ENCODE peak calls at places on chromosomes 16 and 17, in nine cellular contexts. M is ascending aorta, G is AG04450, N is choroid plexus epithelial cell, H is uterus, Q is fibroblast of pulmonary artery, K is IMR-90, T is sigmoid colon, F is thoracic aorta. L is an unnamed sample.

GRCh38 chr17:44121997-44122824 is 1.2 kb downstream of the HDAC5 start:
- DNase-seq in G (no peak), K (no peak), H (no peak), N (no peak), M (no peak), Q (no peak), F (no peak), T (no peak), L (no peak)

GRCh38 chr16:25729188-25729587 is 37.4 kb downstream of the HS3ST4 start:
- DNase-seq in Q (no peak), F (no peak), M (no peak), T (no peak), H (no peak), G (no peak), N (no peak), K (no peak), L (no peak)

GRCh38 chr17:60392845-60393702 is 1.1 kb upstream of the USP32 start:
- DNase-seq in H (no peak), K (peak), Q (peak), N (peak), M (peak), F (no peak), T (peak), G (no peak), L (peak)

GRCh38 chr16:10926094-10926493 is 16.2 kb downstream of the DEXI start:
- DNase-seq in N (no peak), K (no peak), H (no peak), Q (no peak), T (no peak), G (no peak), F (no peak), M (no peak), L (no peak)

GRCh38 chr17:62775876-62776275 is 32.2 kb downstream of the MARCHF10 start:
- DNase-seq in T (no peak), G (no peak), Q (no peak), H (no peak), F (no peak), N (no peak), K (peak), M (no peak), L (peak)

GRCh38 chr17:74433421-74434121 is 1.7 kb downstream of the GPRC5C start:
- DNase-seq in Q (peak), N (no peak), G (no peak), M (peak), H (no peak), F (no peak), K (no peak), T (no peak), L (peak)

GRCh38 chr16:9797306-9797705 is 384.9 kb downstream of the GRIN2A start:
- DNase-seq in K (no peak), M (peak), T (no peak), N (peak), H (no peak), G (no peak), F (peak), Q (peak), L (peak)

GRCh38 chr17:45677770-45678169 is 106.3 kb upstream of the CRHR1 start:
- DNase-seq in K (peak), G (no peak), M (no peak), F (no peak), N (peak), H (no peak), T (no peak), Q (no peak), L (peak)

GRCh38 chr16:4272114-4272954 is 489 bp downstream of the TFAP4 start:
- DNase-seq in G (no peak), T (peak), H (no peak), F (no peak), K (no peak), N (peak), M (peak), Q (no peak), L (peak)

GRCh38 chr17:64063766-64064224 is 43.4 kb upstream of the ICAM2 start:
- DNase-seq in Q (peak), M (no peak), H (peak), T (peak), N (peak), K (peak), F (no peak), G (no peak), L (peak)

GRCh38 chr16:48834576-48834975 is 224.6 kb upstream of the N4BP1 start:
- DNase-seq in G (no peak), K (no peak), F (no peak), Q (no peak), H (no peak), M (no peak), N (no peak), T (no peak), L (peak)

GRCh38 chr17:38336838-38337237 is 6.9 kb downstream of the GPR179 start:
- DNase-seq in F (no peak), H (no peak), N (no peak), M (no peak), G (no peak), Q (no peak), K (no peak), T (no peak), L (no peak)

GRCh38 chr16:82263456-82264159 is 93.6 kb upstream of the MPHOSPH6 start:
- DNase-seq in M (peak), K (peak), G (peak), Q (peak), F (no peak), N (peak), H (peak), T (peak), L (peak)

GRCh38 chr17:49545811-49546545 is 29.7 kb upstream of the NXPH3 start:
- DNase-seq in M (no peak), F (no peak), T (no peak), G (no peak), Q (no peak), N (no peak), H (no peak), K (no peak), L (no peak)

GRCh38 chr17:54530398-54530797 is 370.3 kb upstream of the TOM1L1 start:
- DNase-seq in G (no peak), N (no peak), K (no peak), H (no peak), T (no peak), Q (no peak), F (no peak), M (no peak), L (no peak)

GRCh38 chr17:46163316-46163715 is 29.9 kb downstream of the KANSL1 start:
- DNase-seq in T (no peak), Q (no peak), H (no peak), G (no peak), N (no peak), F (no peak), K (no peak), M (no peak), L (no peak)

GRCh38 chr16:19330801-19331484 is 45.4 kb downstream of the CLEC19A start:
- DNase-seq in K (peak), N (no peak), T (no peak), F (no peak), M (no peak), H (no peak), Q (no peak), G (no peak), L (peak)

GRCh38 chr16:87725596-87726235 is 40.1 kb downstream of the KLHDC4 start:
- DNase-seq in F (no peak), G (no peak), K (peak), Q (peak), T (no peak), M (no peak), N (peak), H (no peak), L (peak)

GRCh38 chr16:87160752-87161337 is 156.3 kb downstream of the C16orf95 start:
- DNase-seq in G (no peak), N (no peak), T (no peak), K (no peak), F (no peak), Q (no peak), H (no peak), M (no peak), L (no peak)

GRCh38 chr17:49551221-49552069 is 24.2 kb upstream of the NXPH3 start:
- DNase-seq in M (peak), K (no peak), G (no peak), Q (no peak), F (no peak), T (no peak), N (no peak), H (no peak), L (no peak)

GRCh38 chr16:66936462-66936861 is 1.1 kb downstream of the CES2 start:
- DNase-seq in H (no peak), K (no peak), Q (no peak), N (no peak), F (no peak), T (no peak), G (no peak), M (no peak), L (no peak)

GRCh38 chr16:66935319-66936011 is at the start of gene CES2:
- DNase-seq in H (no peak), M (peak), F (no peak), Q (peak), G (no peak), K (peak), N (peak), T (no peak), L (peak)

GRCh38 chr16:66939366-66939765 is 4.0 kb downstream of the CES2 start:
- DNase-seq in Q (no peak), G (no peak), F (no peak), M (no peak), N (no peak), T (no peak), H (no peak), K (no peak), L (no peak)

GRCh38 chr16:66937725-66938337 is 2.5 kb downstream of the CES2 start:
- DNase-seq in K (no peak), H (no peak), M (no peak), F (no peak), N (no peak), G (no peak), Q (no peak), T (no peak), L (no peak)

DNA sequence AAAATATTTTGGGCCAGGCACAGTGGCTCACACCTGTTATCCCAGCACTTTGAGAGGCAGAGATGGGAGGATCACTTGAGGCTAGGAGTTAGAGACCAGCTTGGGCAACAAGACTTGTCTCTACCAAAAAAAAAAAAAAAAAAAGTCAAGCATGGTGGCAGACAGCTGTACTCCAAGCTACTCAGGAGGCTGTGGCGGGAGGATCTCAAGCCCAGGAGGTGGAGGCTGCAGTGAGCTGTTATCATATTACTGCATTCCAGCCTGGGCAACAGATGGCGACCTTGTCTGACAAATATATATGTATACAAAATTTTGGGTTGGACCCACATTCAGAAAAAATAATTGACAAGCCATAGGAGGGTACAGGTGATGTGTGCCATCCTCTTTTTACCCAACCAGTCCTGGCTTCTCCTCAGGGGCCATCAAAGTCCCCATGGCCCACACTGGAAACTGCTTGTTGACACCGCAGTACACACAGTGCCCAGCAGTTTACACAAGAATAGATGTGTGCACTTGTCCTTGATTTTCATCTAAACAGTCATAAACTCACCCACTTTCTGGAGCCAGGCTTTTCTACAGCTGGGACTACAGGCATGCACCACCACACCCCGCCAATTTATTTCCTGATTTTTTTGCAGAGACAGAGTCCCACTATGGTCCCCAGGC is 1.7 kb downstream of the CES2 start:
- DNase-seq in T (no peak), M (no peak), G (no peak), H (no peak), N (no peak), K (no peak), Q (no peak), F (no peak), L (no peak)
- TF ChIP-seq CTCF in T (no peak), M (no peak), G (no peak), H (no peak), N (no peak), K (no peak), Q (no peak), F (no peak), L (no peak)

DNA sequence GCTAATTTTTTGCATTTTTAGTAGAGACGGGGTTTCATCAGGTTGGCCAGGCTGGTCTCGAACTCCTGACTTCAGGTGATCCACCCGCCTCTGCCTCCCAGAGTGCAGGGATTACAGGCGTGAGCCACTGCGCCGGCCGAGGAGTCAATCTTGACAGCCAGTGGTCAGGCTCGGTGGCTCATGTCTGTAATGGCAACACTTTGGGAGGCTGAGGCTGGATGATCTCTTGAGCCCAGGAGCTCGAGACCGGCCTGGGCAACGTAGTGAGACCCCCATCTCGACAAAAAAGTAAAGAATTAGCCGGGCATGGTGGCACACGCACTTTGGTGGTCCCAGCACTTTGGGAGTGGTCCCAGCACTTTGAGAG is 608 bp upstream of the PGS1 start:
- DNase-seq in G (no peak), H (no peak), Q (no peak), F (no peak), T (no peak), N (no peak), M (no peak), K (no peak), L (no peak)
- H3K4me3 ChIP-seq in G (peak), H (peak), Q (peak), F (peak), T (peak), N (peak), M (peak), K (peak), L (peak)

GRCh38 chr17:83099086-83099540 is 19.7 kb downstream of the METRNL start:
- DNase-seq in N (no peak), Q (no peak), G (no peak), T (no peak), M (no peak), H (no peak), K (no peak), F (no peak), L (no peak)
- TF ChIP-seq CTCF in N (no peak), Q (no peak), G (no peak), T (no peak), M (no peak), H (no peak), K (no peak), F (no peak), L (no peak)

GRCh38 chr16:85607796-85608514 is 5.2 kb upstream of the GSE1 start:
- DNase-seq in G (no peak), H (no peak), Q (no peak), M (no peak), K (no peak), N (no peak), T (no peak), F (no peak), L (no peak)
- H3K4me3 ChIP-seq in G (no peak), H (no peak), Q (no peak), M (no peak), K (no peak), N (no peak), T (no peak), F (no peak), L (no peak)

DNA sequence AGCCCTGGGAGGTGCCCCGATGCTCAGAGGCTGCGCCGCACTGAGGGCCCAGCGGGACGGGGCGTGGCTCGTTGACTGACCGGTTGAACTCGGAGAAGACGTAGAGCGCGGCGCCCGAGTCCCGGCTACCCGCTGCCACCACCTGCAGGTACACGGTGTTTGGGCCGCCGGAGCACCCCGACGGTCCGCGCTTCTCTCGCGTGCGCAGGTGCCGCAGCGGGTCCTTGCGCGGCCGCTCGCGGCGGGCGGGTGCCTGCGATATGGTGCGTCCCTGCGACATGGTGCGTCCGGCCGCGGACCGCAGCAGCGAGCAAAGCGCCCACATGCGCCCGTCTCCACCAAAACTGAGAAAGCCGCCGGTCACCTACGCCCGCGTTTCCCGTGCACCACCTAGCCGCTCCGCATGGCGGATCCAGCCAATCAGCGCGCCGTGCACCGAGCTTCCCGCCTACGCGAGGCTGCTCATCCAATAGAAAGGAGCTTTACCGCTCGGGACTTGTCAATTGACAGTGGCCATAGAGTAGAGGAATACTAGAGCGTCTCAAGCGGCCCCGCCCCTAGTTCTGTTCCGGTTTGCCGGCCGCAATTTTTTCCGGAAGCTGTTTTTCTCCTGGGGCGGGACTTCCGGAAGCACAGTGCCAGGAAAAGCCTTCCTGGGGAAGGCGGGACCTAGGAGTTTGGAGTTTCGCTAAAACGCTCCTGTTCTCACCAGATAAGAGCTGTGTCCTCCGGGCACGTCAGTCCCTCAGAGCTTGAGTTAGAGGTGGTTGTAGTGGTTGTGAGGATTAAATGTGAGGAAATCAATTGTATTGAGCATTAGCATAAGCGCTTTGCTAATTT is at the start of gene ELAC2:
- DNase-seq in T (peak), N (peak), Q (peak), M (peak), G (peak), F (peak), K (peak), H (peak), L (peak)
- TF ChIP-seq CTCF in T (peak), N (no peak), Q (no peak), M (no peak), G (no peak), F (peak), K (no peak), H (no peak), L (no peak)

GRCh38 chr17:5619088-5619740 is 34.9 kb upstream of the NLRP1 start:
- DNase-seq in H (no peak), N (no peak), F (no peak), Q (no peak), K (no peak), M (no peak), G (no peak), T (no peak), L (no peak)
- H3K4me3 ChIP-seq in H (no peak), N (no peak), F (no peak), Q (no peak), K (no peak), M (no peak), G (no peak), T (no peak), L (no peak)

GRCh38 chr17:9900019-9900594 is 5.0 kb downstream of the RCVRN start:
- DNase-seq in G (no peak), H (peak), Q (no peak), K (no peak), M (no peak), T (no peak), N (no peak), F (no peak), L (peak)
- TF ChIP-seq CTCF in G (no peak), H (no peak), Q (no peak), K (no peak), M (no peak), T (no peak), N (no peak), F (no peak), L (no peak)

GRCh38 chr16:68910051-68910450 is 66.7 kb downstream of the TANGO6 start:
- DNase-seq in M (no peak), G (no peak), N (no peak), K (no peak), Q (no peak), T (no peak), F (no peak), H (no peak), L (no peak)
- H3K4me3 ChIP-seq in M (no peak), G (no peak), N (no peak), K (no peak), Q (no peak), T (no peak), F (no peak), H (no peak), L (no peak)

DNA sequence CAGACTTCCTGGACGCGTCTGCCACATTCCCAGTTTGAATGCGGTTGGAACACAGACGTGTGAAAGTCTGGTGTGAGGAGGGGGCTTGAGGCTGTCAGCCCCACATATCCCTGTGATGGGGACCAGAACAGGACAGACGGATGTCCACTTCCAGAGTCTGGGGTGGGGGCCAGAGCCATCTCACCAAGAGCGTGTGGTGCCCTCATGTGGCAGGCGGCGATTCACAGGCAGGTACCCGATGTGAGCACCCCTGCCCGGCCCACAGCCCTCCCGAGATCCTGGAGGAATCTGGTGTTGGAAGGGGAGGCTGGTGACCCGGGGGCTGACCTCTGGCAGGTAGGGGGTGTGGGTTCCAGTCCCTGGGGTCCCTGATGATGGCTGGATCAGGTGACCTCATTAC is 51.5 kb downstream of the ENGASE start:
- DNase-seq in Q (no peak), G (no peak), F (no peak), M (no peak), T (no peak), K (no peak), H (no peak), N (peak), L (no peak)
- TF ChIP-seq CTCF in Q (no peak), G (no peak), F (no peak), M (no peak), T (no peak), K (no peak), H (no peak), N (peak), L (no peak)